ENCODE peak calls at places on chromosomes 11 and 22, in six cellular contexts. P, J, M, Z, V and X are unnamed samples.

GRCh38 chr11:61417670-61418069 is 12.1 kb downstream of the CPSF7 start:
- DNase-seq in V (no peak), Z (no peak), J (no peak), P (no peak), M (no peak), X (no peak)

GRCh38 chr22:42820075-42820763 is 36.9 kb downstream of the ARFGAP3 start:
- DNase-seq in M (no peak), J (peak), P (no peak), Z (no peak), V (no peak), X (no peak)

GRCh38 chr11:64376071-64376470 is 17.1 kb downstream of the RPS6KA4 start:
- DNase-seq in Z (no peak), M (no peak), V (no peak), J (no peak), P (no peak), X (no peak)

GRCh38 chr22:44459041-44459440 is 39.0 kb downstream of the RTL6 start:
- DNase-seq in J (no peak), V (no peak), P (no peak), M (no peak), Z (no peak), X (no peak)

GRCh38 chr11:99368579-99368978 is 347.8 kb downstream of the CNTN5 start:
- DNase-seq in P (no peak), V (no peak), M (no peak), J (no peak), Z (no peak), X (no peak)

GRCh38 chr11:3229673-3230630 is 2.3 kb downstream of the MRGPRE start:
- DNase-seq in V (no peak), J (no peak), Z (peak), P (no peak), M (no peak), X (no peak)

GRCh38 chr11:19578871-19579270 is 133.8 kb upstream of the NAV2 start:
- DNase-seq in V (no peak), J (no peak), P (no peak), Z (no peak), M (no peak), X (no peak)

GRCh38 chr11:34948721-34949120 is 32.3 kb downstream of the PDHX start:
- DNase-seq in Z (no peak), P (no peak), M (no peak), J (no peak), V (no peak), X (no peak)

GRCh38 chr11:46295312-46295995 is 18.0 kb downstream of the CREB3L1 start:
- DNase-seq in M (peak), V (peak), P (peak), Z (no peak), J (peak), X (peak)

GRCh38 chr11:102798012-102798746 is at the start of gene MMP1:
- DNase-seq in P (no peak), V (no peak), Z (no peak), M (no peak), J (no peak), X (no peak)

GRCh38 chr11:110034816-110035215 is 58.4 kb upstream of the ZC3H12C start:
- DNase-seq in M (no peak), Z (no peak), V (no peak), P (no peak), J (no peak), X (no peak)

GRCh38 chr11:120722539-120722938 is 211.0 kb downstream of the GRIK4 start:
- DNase-seq in Z (no peak), P (no peak), V (no peak), M (no peak), J (no peak), X (no peak)

GRCh38 chr22:49848690-49849160 is 4.9 kb upstream of the ZBED4 start:
- DNase-seq in V (no peak), M (no peak), P (no peak), J (no peak), Z (no peak), X (no peak)

GRCh38 chr11:94544832-94545640 is 1.3 kb downstream of the FUT4 start:
- DNase-seq in V (peak), P (peak), Z (peak), M (peak), J (no peak), X (no peak)

GRCh38 chr11:128904872-128905344 is 13.8 kb downstream of the KCNJ5 start:
- DNase-seq in P (peak), V (peak), M (no peak), Z (no peak), J (no peak), X (no peak)

GRCh38 chr11:117870176-117870952 is 6.1 kb downstream of the FXYD6 start:
- DNase-seq in J (no peak), M (no peak), Z (no peak), P (no peak), V (no peak), X (no peak)

GRCh38 chr11:106585061-106585460 is 433.2 kb downstream of the GUCY1A2 start:
- DNase-seq in M (no peak), J (no peak), V (no peak), P (peak), Z (peak), X (no peak)

GRCh38 chr11:114044042-114044871 is 15.3 kb upstream of the ZBTB16 start:
- DNase-seq in J (no peak), M (no peak), Z (no peak), P (no peak), V (no peak), X (no peak)

GRCh38 chr22:44412136-44412731 is 85.8 kb downstream of the RTL6 start:
- DNase-seq in Z (no peak), V (no peak), M (peak), P (peak), J (no peak), X (no peak)

GRCh38 chr22:39244073-39244495 is 698 bp downstream of the PDGFB start:
- DNase-seq in V (no peak), P (no peak), J (peak), M (no peak), Z (peak), X (no peak)

GRCh38 chr11:12232819-12233601 is 122.6 kb downstream of the MICAL2 start:
- DNase-seq in M (no peak), V (no peak), J (no peak), P (no peak), Z (peak), X (no peak)

GRCh38 chr11:37571248-37571647 is 973.2 kb upstream of the RAG2 start:
- DNase-seq in V (no peak), Z (no peak), M (no peak), J (no peak), P (no peak), X (no peak)

GRCh38 chr11:134244593-134244992 is 8.6 kb downstream of the THYN1 start:
- DNase-seq in P (peak), J (peak), Z (peak), M (no peak), V (no peak), X (peak)
- TF ChIP-seq CTCF in P (peak), J (peak), Z (peak), M (no peak), V (peak), X (peak)

GRCh38 chr22:31199187-31199586 is 12.9 kb upstream of the LIMK2 start:
- DNase-seq in J (no peak), P (no peak), V (no peak), M (no peak), Z (no peak), X (no peak)
- TF ChIP-seq CTCF in J (no peak), P (peak), V (no peak), M (no peak), Z (peak), X (no peak)

DNA sequence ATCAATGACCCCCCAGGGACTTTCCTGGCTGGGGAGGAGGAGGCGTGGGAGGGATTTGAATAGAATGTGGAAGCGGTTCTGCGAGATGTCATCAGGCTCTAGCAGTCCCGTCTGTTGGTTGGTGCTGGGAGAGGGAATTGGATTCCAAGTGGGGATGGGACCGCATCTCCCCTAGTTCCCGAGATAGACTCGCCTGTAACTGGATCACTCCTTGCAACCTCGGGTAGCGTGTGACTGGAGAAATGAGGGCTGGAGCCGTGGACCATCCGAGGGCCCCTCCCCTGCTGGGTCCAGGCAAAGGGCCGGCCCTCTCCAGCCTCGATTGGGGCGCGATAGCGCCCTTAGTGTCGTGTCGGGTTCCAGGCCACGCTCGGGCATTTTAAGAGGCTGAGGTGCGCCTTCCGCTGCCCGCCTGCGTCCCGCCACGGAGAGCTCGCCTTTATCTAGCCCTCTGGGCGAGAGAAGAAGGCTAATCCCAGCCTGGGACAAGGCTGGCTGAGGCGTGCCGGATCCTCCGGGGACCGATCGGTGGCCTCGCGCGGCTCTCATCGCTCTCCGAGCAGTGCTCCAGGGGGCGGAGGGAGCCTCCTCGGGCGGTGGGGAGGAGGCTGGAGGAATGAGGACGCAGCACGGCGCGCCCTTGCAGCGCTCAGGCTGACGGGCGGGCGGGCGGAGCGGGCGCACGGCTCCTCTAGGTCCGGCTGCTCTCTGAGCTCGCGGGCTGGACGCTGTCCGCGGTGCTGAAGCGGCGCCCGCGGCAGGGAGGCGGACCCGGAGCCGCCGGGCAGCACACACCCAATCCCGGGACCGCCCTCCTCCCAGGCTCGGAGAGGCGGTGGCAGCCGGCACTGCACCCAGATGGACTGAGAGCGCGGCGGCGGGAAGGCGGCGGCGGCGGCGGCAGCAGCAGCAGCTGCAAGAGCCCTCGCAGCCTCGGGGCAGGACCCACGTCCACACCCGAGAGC is 107.8 kb downstream of the OSBP2 start:
- DNase-seq in V (peak), J (peak), Z (peak), M (peak), P (peak), X (peak)
- TF ChIP-seq CTCF in V (peak), J (peak), Z (no peak), M (peak), P (peak), X (no peak)

GRCh38 chr11:70049045-70049444 is 29.1 kb upstream of the ANO1 start:
- DNase-seq in M (no peak), P (peak), Z (no peak), V (no peak), J (no peak), X (no peak)

GRCh38 chr11:70055444-70055843 is 22.7 kb upstream of the ANO1 start:
- DNase-seq in M (no peak), Z (no peak), V (no peak), J (no peak), P (no peak), X (no peak)

GRCh38 chr11:70050243-70050642 is 27.9 kb upstream of the ANO1 start:
- DNase-seq in P (peak), Z (peak), V (no peak), J (no peak), M (no peak), X (no peak)

GRCh38 chr11:70048279-70049024 is 29.7 kb upstream of the ANO1 start:
- DNase-seq in J (no peak), P (peak), M (no peak), V (no peak), Z (peak), X (no peak)

DNA sequence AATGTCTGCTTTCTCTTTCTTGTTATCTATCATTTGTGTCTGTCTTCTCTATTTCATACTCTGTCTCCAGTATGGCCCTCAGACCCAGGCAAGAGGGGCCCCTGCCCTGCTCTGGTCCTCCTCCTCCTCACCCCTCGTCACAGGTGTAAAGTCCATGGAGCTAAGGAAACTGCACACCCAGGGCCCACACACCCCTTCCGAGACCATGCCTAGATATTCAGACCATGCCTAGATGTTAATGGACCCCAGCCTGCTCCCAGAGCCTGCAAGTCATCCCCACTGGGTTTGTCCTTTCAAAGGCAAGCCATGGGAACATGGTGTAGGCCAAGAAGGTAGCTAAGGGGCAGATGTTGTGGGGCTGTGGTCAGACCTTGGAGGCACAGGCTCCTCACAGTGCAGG is 24.1 kb upstream of the ANO1 start:
- DNase-seq in V (no peak), Z (peak), P (peak), J (no peak), M (no peak), X (no peak)
- TF ChIP-seq CTCF in V (no peak), Z (no peak), P (no peak), J (no peak), M (no peak), X (no peak)

GRCh38 chr22:35684270-35684700 is 33.4 kb upstream of the APOL5 start:
- DNase-seq in P (peak), Z (no peak), J (no peak), M (no peak), V (no peak), X (no peak)
- TF ChIP-seq CTCF in P (peak), Z (no peak), J (peak), M (no peak), V (no peak), X (no peak)

GRCh38 chr22:38097058-38097457 is 13.1 kb upstream of the SLC16A8 start:
- DNase-seq in J (no peak), M (no peak), P (peak), Z (no peak), V (no peak), X (no peak)

GRCh38 chr22:38098410-38099249 is 11.9 kb downstream of the BAIAP2L2 start:
- DNase-seq in V (no peak), Z (no peak), J (no peak), M (no peak), P (peak), X (no peak)

GRCh38 chr22:38103641-38104040 is 6.8 kb downstream of the BAIAP2L2 start:
- DNase-seq in V (no peak), P (no peak), J (no peak), M (no peak), Z (no peak), X (no peak)

GRCh38 chr22:38097557-38098409 is 12.7 kb downstream of the BAIAP2L2 start:
- DNase-seq in P (peak), J (no peak), Z (no peak), M (no peak), V (no peak), X (no peak)
- TF ChIP-seq CTCF in P (peak), J (no peak), Z (no peak), M (no peak), V (no peak), X (no peak)

GRCh38 chr11:27557223-27557622 is 50.7 kb upstream of the LIN7C start:
- DNase-seq in P (no peak), M (no peak), V (no peak), Z (no peak), J (no peak), X (no peak)

GRCh38 chr11:27555264-27555663 is 48.7 kb upstream of the LIN7C start:
- DNase-seq in P (no peak), M (no peak), V (no peak), Z (no peak), J (no peak), X (no peak)

GRCh38 chr11:27551127-27551526 is 44.6 kb upstream of the LIN7C start:
- DNase-seq in Z (no peak), M (no peak), V (no peak), P (no peak), J (no peak), X (no peak)

GRCh38 chr11:27552356-27552755 is 45.8 kb upstream of the LIN7C start:
- DNase-seq in Z (no peak), M (no peak), J (no peak), P (no peak), V (no peak), X (no peak)

GRCh38 chr11:27553186-27553585 is 46.6 kb upstream of the LIN7C start:
- DNase-seq in Z (no peak), P (no peak), M (no peak), V (no peak), J (no peak), X (no peak)
- TF ChIP-seq CTCF in Z (no peak), P (no peak), M (no peak), V (no peak), J (no peak), X (no peak)

GRCh38 chr22:26394787-26395186 is 34.3 kb upstream of the ASPHD2 start:
- DNase-seq in P (no peak), M (no peak), J (no peak), Z (no peak), V (no peak), X (no peak)

GRCh38 chr22:26395926-26396325 is 33.1 kb upstream of the ASPHD2 start:
- DNase-seq in J (no peak), M (no peak), P (no peak), V (no peak), Z (no peak), X (no peak)

GRCh38 chr22:26389125-26389524 is 39.9 kb upstream of the ASPHD2 start:
- DNase-seq in P (no peak), Z (no peak), J (no peak), M (no peak), V (no peak), X (no peak)

GRCh38 chr22:26391623-26392022 is 37.4 kb upstream of the ASPHD2 start:
- DNase-seq in M (no peak), Z (no peak), V (no peak), J (no peak), P (no peak), X (no peak)

GRCh38 chr22:26393929-26394328 is 35.1 kb upstream of the ASPHD2 start:
- DNase-seq in J (no peak), M (no peak), Z (no peak), P (no peak), V (no peak), X (no peak)
- TF ChIP-seq CTCF in J (no peak), M (no peak), Z (no peak), P (peak), V (no peak), X (no peak)

GRCh38 chr11:107916671-107917241 is 11.5 kb upstream of the RAB39A start:
- DNase-seq in J (no peak), M (no peak), P (peak), Z (no peak), V (peak), X (peak)
- TF ChIP-seq CTCF in J (peak), M (no peak), P (peak), Z (no peak), V (peak), X (peak)

DNA sequence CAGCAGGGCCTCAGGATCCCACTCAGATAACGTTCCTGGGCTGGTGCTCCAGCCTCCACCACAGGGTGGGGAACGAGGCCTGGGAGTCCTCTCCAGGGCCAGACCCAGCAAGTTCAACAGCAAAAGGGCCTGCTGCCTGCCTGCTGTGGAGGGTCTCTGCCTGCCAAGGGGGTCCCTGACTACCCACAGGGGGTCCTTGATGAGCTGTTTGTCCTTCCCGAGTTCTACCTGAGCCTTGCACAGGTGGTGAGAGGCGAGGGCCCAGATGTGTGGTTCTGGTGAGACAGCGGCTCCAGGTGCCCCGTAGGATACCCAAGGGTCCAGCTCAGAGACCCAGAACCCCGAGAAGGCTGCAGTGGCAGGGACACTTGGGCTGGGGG is 4.4 kb downstream of the DUSP8 start:
- DNase-seq in M (no peak), J (no peak), P (peak), Z (no peak), V (no peak), X (no peak)
- TF ChIP-seq CTCF in M (no peak), J (no peak), P (no peak), Z (no peak), V (no peak), X (no peak)